ENCODE peak calls at places on chromosomes 4 and X, in ten cellular contexts. I is activated CD8-positive, alpha-beta T cell treated with anti-CD3 and anti-CD28 coated beads for 36 hours; T is left lung; E is A549; C is RWPE1; Q is choroid plexus epithelial cell; K is GM10248; U is astrocyte of the spinal cord; Y is fibroblast of the aortic adventitia; F is WTC11. P is an unnamed sample.

GRCh38 chr4:22029803-22030202 is 81.2 kb upstream of the KCNIP4 start:
- DNase-seq in Q (no peak), Y (no peak), F (no peak), I (no peak), T (no peak), E (no peak), C (peak; percentile 22), K (no peak), U (no peak), P (no peak)

GRCh38 chrX:10341309-10341708 is 184.5 kb downstream of the CLCN4 start:
- DNase-seq in I (no peak), K (no peak), T (no peak), Y (no peak), U (no peak), C (no peak), F (no peak), Q (no peak), E (no peak), P (no peak)

GRCh38 chr4:99504804-99505502 is 5.9 kb upstream of the C4orf17 start:
- DNase-seq in Q (no peak), F (no peak), K (no peak), U (no peak), I (peak; percentile 13), C (no peak), T (no peak), Y (no peak), E (no peak), P (no peak)

GRCh38 chr4:96164814-96165351 is 325.0 kb downstream of the PDHA2 start:
- DNase-seq in K (no peak), Q (peak; percentile 96), C (peak; percentile 1), F (no peak), T (no peak), U (peak; percentile 93), Y (peak; percentile 32), E (no peak), I (no peak), P (no peak)

GRCh38 chrX:44025611-44026010 is 52.4 kb upstream of the NDP start:
- DNase-seq in F (no peak), I (no peak), Q (peak; percentile 78), C (no peak), E (no peak), K (no peak), U (peak; percentile 58), Y (peak; percentile 44), T (no peak), P (no peak)

GRCh38 chr4:109631709-109632108 is 71.5 kb downstream of the CASP6 start:
- DNase-seq in I (peak; percentile 18), T (peak; percentile 32), U (no peak), E (peak; percentile 13), K (no peak), Q (peak; percentile 57), Y (peak; percentile 64), F (peak; percentile 34), C (no peak), P (no peak)

GRCh38 chr4:89072921-89073320 is 15.9 kb upstream of the FAM13A start:
- DNase-seq in Y (no peak), T (no peak), F (no peak), I (no peak), Q (no peak), K (no peak), E (no peak), C (no peak), U (no peak), P (no peak)

GRCh38 chrX:74349387-74349786 is 45.4 kb downstream of the ZCCHC13 start:
- DNase-seq in Q (peak; percentile 82), C (peak; percentile 23), F (no peak), K (no peak), I (no peak), U (peak; percentile 77), E (no peak), T (no peak), Y (peak; percentile 76), P (no peak)

GRCh38 chrX:103488332-103488731 is 31.0 kb downstream of the RAB40A start:
- DNase-seq in K (no peak), I (no peak), C (peak; percentile 26), F (no peak), E (peak; percentile 15), U (peak; percentile 26), T (no peak), Q (no peak), Y (peak; percentile 45), P (no peak)

GRCh38 chrX:155757366-155757765 is 123.8 kb upstream of the VAMP7 start:
- DNase-seq in T (no peak), I (no peak), C (no peak), U (no peak), Y (no peak), F (no peak), Q (no peak), E (no peak), K (no peak), P (no peak)

GRCh38 chr4:148090029-148090428 is 352.2 kb downstream of the NR3C2 start:
- DNase-seq in K (no peak), Q (no peak), Y (no peak), U (no peak), F (no peak), I (no peak), E (no peak), C (no peak), T (no peak), P (peak; percentile 46)

GRCh38 chr4:102823897-102824296 is 3.5 kb downstream of the UBE2D3 start:
- DNase-seq in Y (no peak), T (no peak), F (no peak), Q (peak; percentile 54), K (no peak), C (no peak), U (no peak), E (no peak), I (no peak), P (no peak)

GRCh38 chr4:17561195-17561909 is 15.6 kb upstream of the LAP3 start:
- DNase-seq in E (no peak), C (no peak), Y (peak; percentile 53), K (no peak), I (no peak), T (no peak), Q (peak; percentile 23), F (no peak), U (peak; percentile 13), P (no peak)

GRCh38 chrX:10356979-10357378 is 200.2 kb downstream of the CLCN4 start:
- DNase-seq in Y (peak; percentile 1), Q (no peak), F (no peak), E (no peak), K (no peak), C (peak; percentile 27), I (peak; percentile 1), U (peak; percentile 40), T (no peak), P (no peak)

GRCh38 chr4:63233679-63234078 is 1175.6 kb downstream of the TECRL start:
- DNase-seq in E (no peak), I (no peak), F (no peak), K (no peak), T (no peak), U (no peak), Q (no peak), Y (no peak), C (no peak), P (no peak)

GRCh38 chr4:15882675-15883086 is 55.9 kb downstream of the FGFBP1 start:
- DNase-seq in E (peak; percentile 37), F (peak; percentile 44), U (peak; percentile 81), C (peak; percentile 34), K (peak; percentile 66), I (peak; percentile 59), T (peak; percentile 44), Y (peak; percentile 90), Q (peak; percentile 92), P (no peak)

GRCh38 chr4:97349468-97350186 is 793.6 kb downstream of the STPG2 start:
- DNase-seq in Q (no peak), F (no peak), K (no peak), E (no peak), C (no peak), I (no peak), Y (no peak), U (no peak), T (no peak), P (no peak)

GRCh38 chr4:67954867-67955266 is 8.4 kb downstream of the TMPRSS11A start:
- DNase-seq in C (no peak), T (no peak), I (no peak), F (no peak), K (no peak), Q (no peak), Y (no peak), U (no peak), E (no peak), P (no peak)

DNA sequence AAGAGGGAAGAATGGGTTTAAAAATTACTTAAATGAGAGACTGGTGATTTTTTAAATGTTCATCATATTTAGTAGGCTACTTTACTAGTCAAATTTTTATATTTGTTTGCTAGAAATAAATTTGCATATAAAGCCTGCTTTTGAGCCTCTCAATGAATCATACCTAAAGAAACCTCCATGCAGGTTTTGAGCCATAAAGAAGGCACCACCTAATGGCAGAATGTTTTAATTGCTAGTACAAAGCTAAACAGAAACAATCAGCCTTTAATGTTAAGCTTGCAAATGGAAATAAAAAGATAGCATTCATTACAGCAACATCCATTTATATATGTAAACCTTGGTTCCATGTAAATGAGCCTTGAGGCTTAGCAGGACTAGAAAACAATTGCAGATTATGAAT is 989.7 kb downstream of the CCSER1 start:
- DNase-seq in I (no peak), F (no peak), Q (peak; percentile 48), Y (no peak), C (peak; percentile 6), T (no peak), K (no peak), U (peak; percentile 18), E (no peak), P (no peak)
- TF ChIP-seq CTCF in I (no peak), F (no peak), Q (peak; percentile 47), Y (no peak), C (peak; percentile 15), T (no peak), K (peak; percentile 18), U (peak; percentile 40), E (no peak), P (peak; percentile 76)

GRCh38 chr4:47490550-47490949 is 5.5 kb downstream of the ATP10D start:
- DNase-seq in T (no peak), I (peak; percentile 30), Y (peak; percentile 40), C (peak; percentile 27), E (peak; percentile 9), F (no peak), Q (peak; percentile 62), U (peak; percentile 31), K (no peak), P (no peak)
- TF ChIP-seq CTCF in T (peak; percentile 23), I (peak; percentile 37), Y (peak; percentile 47), C (peak; percentile 18), E (no peak), F (no peak), Q (peak; percentile 61), U (peak; percentile 50), K (peak; percentile 26), P (peak; percentile 65)

DNA sequence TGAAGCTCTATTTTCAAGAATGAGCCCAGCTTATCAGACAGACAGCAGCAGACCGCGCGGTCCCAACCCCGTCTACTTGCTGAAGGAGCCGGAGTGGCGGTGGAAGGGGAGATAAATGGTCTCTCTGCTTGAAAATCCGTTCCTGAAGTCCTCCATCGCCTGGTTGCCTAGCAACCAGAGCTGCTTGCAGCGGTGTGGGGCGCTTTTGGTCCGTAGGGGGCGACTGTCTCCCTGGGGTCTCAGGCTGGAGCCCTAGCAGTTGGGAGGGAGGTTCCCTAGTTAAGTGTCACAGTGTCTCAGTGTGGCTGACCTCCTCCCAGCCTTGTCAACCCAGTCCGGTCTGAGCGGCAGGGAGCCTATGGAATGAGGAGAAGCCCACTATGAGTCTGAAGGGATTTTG is 8.3 kb upstream of the DLG3 start:
- DNase-seq in U (no peak), E (no peak), F (peak; percentile 59), C (no peak), I (peak; percentile 49), K (no peak), Q (peak; percentile 23), T (no peak), Y (no peak), P (no peak)
- TF ChIP-seq CTCF in U (peak; percentile 17), E (no peak), F (no peak), C (no peak), I (no peak), K (peak; percentile 13), Q (peak; percentile 21), T (no peak), Y (no peak), P (no peak)

GRCh38 chr4:183249854-183250253 is 70.2 kb downstream of the CLDN22 start:
- DNase-seq in E (peak; percentile 11), F (no peak), Y (peak; percentile 60), T (no peak), C (peak; percentile 48), K (peak; percentile 17), I (peak; percentile 44), Q (peak; percentile 77), U (peak; percentile 48), P (no peak)
- TF ChIP-seq CTCF in E (peak; percentile 55), F (no peak), Y (peak; percentile 46), T (no peak), C (peak; percentile 43), K (peak; percentile 20), I (no peak), Q (peak; percentile 72), U (peak; percentile 44), P (peak; percentile 84)